ENCODE peak calls at places on chromosome 19, in nine cellular contexts. S, D, X, H, Q, O, V, Z and C are unnamed samples.

GRCh38 chr19:3836887-3837286 is 32.0 kb downstream of the ZFR2 start:
- DNase-seq in Z (no peak), D (no peak), Q (no peak), O (no peak), H (no peak), V (no peak), S (no peak), X (no peak), C (no peak)

GRCh38 chr19:38977445-38978314 is 2.1 kb upstream of the FBXO17 start:
- DNase-seq in Q (no peak), V (no peak), O (no peak), H (no peak), D (no peak), S (no peak), Z (no peak), X (no peak), C (no peak)

GRCh38 chr19:45250832-45251451 is at the start of gene MARK4:
- DNase-seq in Q (peak), X (peak), S (peak), H (no peak), D (peak), O (peak), V (peak), Z (no peak), C (peak)

GRCh38 chr19:19368087-19368486 is 37.4 kb upstream of the GATAD2A start:
- DNase-seq in Z (no peak), V (no peak), Q (no peak), X (no peak), H (no peak), O (no peak), D (no peak), S (no peak), C (peak)

GRCh38 chr19:52786078-52786463 is 520 bp downstream of the ZNF600 start:
- DNase-seq in Q (peak), O (peak), V (no peak), D (peak), X (no peak), H (no peak), Z (no peak), S (peak), C (no peak)

GRCh38 chr19:33476151-33476707 is 45.4 kb downstream of the PEPD start:
- DNase-seq in X (no peak), V (no peak), O (no peak), H (no peak), S (peak), Z (no peak), Q (no peak), D (no peak), C (no peak)

GRCh38 chr19:5903502-5904301 is at the start of gene NDUFA11:
- DNase-seq in Z (peak), Q (peak), V (peak), D (peak), O (peak), X (peak), S (peak), H (peak), C (peak)

GRCh38 chr19:35767288-35768081 is 7.9 kb upstream of the ARHGAP33 start:
- DNase-seq in Z (no peak), X (no peak), D (peak), H (peak), V (no peak), O (no peak), Q (no peak), S (peak), C (no peak)

GRCh38 chr19:3210347-3211017 is 14.0 kb upstream of the CELF5 start:
- DNase-seq in D (peak), S (peak), Z (peak), H (peak), Q (peak), X (peak), O (peak), V (peak), C (peak)

GRCh38 chr19:6890938-6891337 is 3.6 kb downstream of the ADGRE1 start:
- DNase-seq in H (no peak), Q (no peak), Z (no peak), D (no peak), S (no peak), V (no peak), O (no peak), X (no peak), C (peak)

GRCh38 chr19:50835103-50835784 is 1.9 kb upstream of the KLK15 start:
- DNase-seq in S (no peak), Z (no peak), D (peak), Q (no peak), X (peak), O (no peak), H (no peak), V (no peak), C (no peak)

GRCh38 chr19:36771275-36772231 is 1.1 kb downstream of the ZNF850 start:
- DNase-seq in S (peak), Q (peak), Z (peak), H (peak), V (no peak), X (no peak), D (peak), O (peak), C (peak)

GRCh38 chr19:51837145-51837544 is 42.2 kb downstream of the FPR3 start:
- DNase-seq in Z (no peak), X (no peak), Q (no peak), S (no peak), V (no peak), O (no peak), D (no peak), H (no peak), C (no peak)

GRCh38 chr19:55080121-55080914 is 4.6 kb downstream of the EPS8L1 start:
- DNase-seq in D (peak), S (peak), Z (no peak), H (peak), V (peak), X (peak), Q (peak), O (peak), C (peak)

GRCh38 chr19:5621311-5621944 is 1.1 kb downstream of the SAFB2 start:
- DNase-seq in D (no peak), Q (peak), V (no peak), X (no peak), Z (no peak), H (no peak), S (no peak), O (peak), C (no peak)

GRCh38 chr19:397321-397720 is 11.6 kb downstream of the C2CD4C start:
- DNase-seq in S (no peak), Z (no peak), D (no peak), O (no peak), V (no peak), H (no peak), X (no peak), Q (no peak), C (no peak)

GRCh38 chr19:6020166-6020967 is 42.4 kb upstream of the RANBP3 start:
- DNase-seq in Q (no peak), Z (no peak), X (no peak), D (peak), S (no peak), H (peak), V (no peak), O (no peak), C (peak)

GRCh38 chr19:18313398-18313797 is 9.5 kb downstream of the LSM4 start:
- DNase-seq in X (no peak), S (no peak), V (no peak), H (no peak), Q (no peak), O (no peak), D (no peak), Z (no peak), C (no peak)

GRCh38 chr19:36051236-36051635 is 2.8 kb downstream of the THAP8 start:
- DNase-seq in O (peak), V (peak), Q (no peak), H (peak), S (peak), D (no peak), X (no peak), Z (no peak), C (no peak)

GRCh38 chr19:55678121-55678671 is 3.2 kb downstream of the EPN1 start:
- DNase-seq in Z (no peak), X (no peak), V (no peak), H (no peak), O (no peak), S (no peak), D (no peak), Q (no peak), C (peak)

GRCh38 chr19:46985532-46986415 is 33.9 kb upstream of the NPAS1 start:
- DNase-seq in H (peak), D (no peak), Z (no peak), Q (no peak), X (no peak), S (no peak), O (no peak), V (no peak), C (no peak)

GRCh38 chr19:4474504-4475136 is 2.5 kb downstream of the HDGFL2 start:
- DNase-seq in Z (peak), Q (peak), O (peak), D (peak), S (peak), V (no peak), H (no peak), X (peak), C (no peak)

GRCh38 chr19:18417250-18418033 is 1.8 kb upstream of the SSBP4 start:
- DNase-seq in O (peak), V (no peak), Q (peak), H (peak), D (peak), Z (no peak), X (no peak), S (peak), C (peak)

GRCh38 chr19:5828661-5829566 is 10.6 kb downstream of the FUT6 start:
- DNase-seq in X (no peak), Q (peak), O (peak), D (peak), Z (no peak), H (no peak), V (no peak), S (peak), C (peak)

GRCh38 chr19:18995804-18996241 is 37.5 kb downstream of the SUGP2 start:
- DNase-seq in H (peak), X (peak), V (peak), S (peak), D (peak), O (peak), Q (peak), Z (peak), C (peak)

GRCh38 chr19:48203794-48204628 is 33.5 kb downstream of the ZSWIM9 start:
- DNase-seq in S (peak), O (peak), V (peak), Z (peak), Q (peak), X (peak), D (peak), H (peak), C (peak)

GRCh38 chr19:13053761-13054604 is 48.7 kb downstream of the LYL1 start:
- DNase-seq in D (peak), S (peak), X (no peak), V (peak), Z (no peak), O (no peak), Q (peak), H (peak), C (no peak)

GRCh38 chr19:19740755-19741154 is 7.8 kb upstream of the ZNF14 start:
- DNase-seq in Z (no peak), H (no peak), S (no peak), D (peak), Q (no peak), V (no peak), O (no peak), X (no peak), C (no peak)

GRCh38 chr19:447064-447426 is 13.8 kb downstream of the SHC2 start:
- DNase-seq in V (no peak), S (no peak), X (no peak), O (peak), D (no peak), H (no peak), Q (no peak), Z (no peak), C (no peak)

GRCh38 chr19:16903347-16903746 is 14.5 kb downstream of the F2RL3 start:
- DNase-seq in O (no peak), S (no peak), D (no peak), Z (no peak), Q (no peak), H (no peak), V (no peak), X (no peak), C (no peak)

GRCh38 chr19:16908759-16909158 is 20.0 kb downstream of the F2RL3 start:
- DNase-seq in Q (no peak), X (no peak), V (no peak), D (no peak), Z (no peak), S (no peak), H (no peak), O (no peak), C (no peak)

GRCh38 chr19:16901491-16902175 is 12.8 kb downstream of the F2RL3 start:
- DNase-seq in Z (no peak), O (peak), X (no peak), D (peak), V (no peak), S (no peak), Q (no peak), H (no peak), C (no peak)

GRCh38 chr19:16902545-16902944 is 13.7 kb downstream of the F2RL3 start:
- DNase-seq in X (no peak), Z (no peak), V (no peak), Q (no peak), O (no peak), H (no peak), S (no peak), D (no peak), C (no peak)

GRCh38 chr19:16904599-16904998 is 15.8 kb downstream of the F2RL3 start:
- DNase-seq in V (no peak), Z (no peak), S (no peak), O (no peak), X (no peak), Q (no peak), H (no peak), D (no peak), C (no peak)
- TF ChIP-seq MAX in V (no peak), Z (no peak), S (no peak), O (no peak), X (no peak), Q (no peak), H (no peak), D (no peak), C (no peak)

DNA sequence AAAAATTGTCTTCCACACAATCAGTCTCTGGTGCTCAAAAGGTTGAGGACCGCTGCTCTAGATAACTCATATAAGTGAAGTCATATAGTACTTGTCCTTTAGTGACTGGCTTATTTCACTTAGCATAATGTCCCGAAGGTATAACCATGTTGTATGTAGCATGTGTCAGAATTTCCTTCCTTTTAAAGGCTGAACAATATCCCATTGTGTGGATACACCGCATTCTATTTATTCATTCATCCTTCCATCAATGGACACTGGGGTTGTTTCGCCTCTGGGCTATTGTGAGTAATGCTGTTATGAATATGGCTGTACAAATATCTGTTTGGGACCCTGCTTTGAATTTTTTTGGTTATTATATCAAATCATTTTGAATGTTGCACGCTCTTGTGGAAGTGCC is 4.6 kb upstream of the LYPD5 start:
- DNase-seq in D (no peak), Z (no peak), O (no peak), X (no peak), V (no peak), Q (no peak), H (no peak), S (no peak), C (no peak)
- TF ChIP-seq MAX in D (no peak), Z (no peak), O (no peak), X (no peak), V (no peak), Q (no peak), H (no peak), S (no peak), C (no peak)

DNA sequence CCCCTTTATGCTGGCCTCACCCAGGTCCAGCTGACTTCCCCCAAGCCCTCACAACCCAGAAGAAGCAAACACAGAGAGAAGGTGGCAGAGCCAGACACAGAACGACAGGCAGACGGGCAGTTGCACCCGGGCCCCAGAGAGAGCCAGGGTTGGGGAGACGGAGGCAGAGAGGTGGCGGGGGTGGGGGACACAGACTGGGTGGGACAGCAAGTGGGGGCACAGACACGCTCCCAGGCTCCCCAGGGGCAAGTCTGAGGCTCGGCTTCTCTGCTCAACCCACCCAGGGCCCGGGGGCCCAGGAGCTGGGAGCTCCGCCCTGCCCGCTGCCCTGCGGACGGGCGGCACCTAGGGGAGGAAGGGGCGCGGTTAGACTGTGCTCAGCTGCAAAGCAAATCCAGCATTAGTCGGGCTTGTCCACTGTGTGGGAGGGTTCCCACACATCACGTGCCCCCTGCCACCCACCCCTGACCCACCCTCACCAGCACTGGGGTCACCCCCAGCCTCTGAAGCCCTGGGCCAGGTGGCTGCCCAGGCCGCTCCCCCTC is 31.3 kb upstream of the ASF1B start:
- DNase-seq in H (no peak), O (no peak), Q (no peak), D (peak), Z (no peak), V (no peak), S (no peak), X (no peak), C (peak)
- TF ChIP-seq MAX in H (no peak), O (no peak), Q (no peak), D (no peak), Z (no peak), V (no peak), S (no peak), X (no peak), C (no peak)

GRCh38 chr19:30566681-30567420 is 194.7 kb downstream of the ZNF536 start:
- DNase-seq in Q (no peak), H (no peak), V (no peak), X (no peak), O (no peak), D (no peak), Z (no peak), S (no peak), C (no peak)
- TF ChIP-seq MAX in Q (no peak), H (no peak), V (no peak), X (no peak), O (no peak), D (no peak), Z (no peak), S (no peak), C (no peak)

GRCh38 chr19:41816761-41817160 is 20.4 kb downstream of the CEACAM3 start:
- DNase-seq in O (no peak), V (no peak), S (no peak), X (no peak), Q (no peak), D (no peak), Z (no peak), H (no peak), C (no peak)

GRCh38 chr19:41815301-41815700 is 18.9 kb downstream of the CEACAM3 start:
- DNase-seq in O (no peak), Q (no peak), Z (no peak), S (no peak), H (no peak), V (no peak), X (no peak), D (no peak), C (no peak)

DNA sequence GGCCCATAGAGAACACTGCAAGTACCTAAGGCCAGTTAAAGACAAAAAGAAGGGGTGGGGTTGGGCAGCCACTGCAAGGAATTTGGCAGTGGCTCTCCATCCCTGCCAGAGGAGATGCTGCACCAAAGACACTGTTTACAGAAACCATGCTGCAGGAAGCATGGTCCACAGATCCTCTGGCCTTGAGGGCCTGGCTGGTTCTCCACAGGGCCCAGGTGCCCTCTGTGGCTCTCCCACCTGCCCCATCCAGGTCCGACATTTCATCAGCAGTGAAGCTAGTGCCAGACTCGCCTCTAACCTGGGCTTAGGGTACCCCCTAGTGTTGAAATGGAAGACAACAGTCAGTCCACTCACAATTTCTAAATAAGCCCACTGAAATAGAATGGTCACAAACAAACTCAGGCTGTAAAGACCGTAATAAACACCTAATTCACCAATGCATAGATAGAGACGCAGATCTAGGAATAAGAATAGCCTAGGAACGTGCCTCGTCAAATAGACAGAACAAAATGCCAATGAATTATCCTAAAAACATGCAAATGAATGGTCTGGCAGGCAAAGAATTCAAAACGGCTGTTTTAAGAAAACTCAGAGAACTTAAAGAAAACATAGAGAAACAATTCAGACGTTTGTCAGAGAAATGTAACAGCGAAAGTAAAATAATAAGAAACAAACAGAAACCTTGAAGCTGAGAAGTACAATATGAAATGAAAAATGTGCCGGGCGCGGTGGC is 23.3 kb downstream of the LYPD4 start:
- DNase-seq in H (peak), S (peak), X (peak), V (peak), O (peak), Z (peak), D (peak), Q (peak), C (peak)
- TF ChIP-seq MAX in H (no peak), S (no peak), X (no peak), V (no peak), O (no peak), Z (no peak), D (no peak), Q (no peak), C (no peak)

GRCh38 chr19:29858000-29858596 is 46.3 kb downstream of the CCNE1 start:
- DNase-seq in X (peak), H (no peak), Z (no peak), D (peak), O (peak), V (no peak), Q (no peak), S (peak), C (peak)
- TF ChIP-seq MAX in X (peak), H (no peak), Z (peak), D (no peak), O (no peak), V (no peak), Q (no peak), S (no peak), C (no peak)